ENCODE peak calls at places on chromosomes 4 and X, in five cellular contexts. One of them, this sample, is unnamed.

GRCh38 chrX:97401586-97402101 is 517.9 kb downstream of the RPA4 start:
- DNase-seq in A172: no peak
- DNase-seq in iris pigment epithelial cell: peak
- DNase-seq in small intestine: no peak
- DNase-seq in GOT3: no peak
- DNase-seq in this sample: no peak

GRCh38 chrX:23952984-23953907 is 45.4 kb downstream of the CXorf58 start:
- DNase-seq in A172: peak
- DNase-seq in iris pigment epithelial cell: peak
- DNase-seq in GOT3: no peak
- DNase-seq in small intestine: peak
- DNase-seq in this sample: no peak

GRCh38 chr4:101044766-101045165 is 302.6 kb downstream of the PPP3CA start:
- DNase-seq in iris pigment epithelial cell: no peak
- DNase-seq in A172: no peak
- DNase-seq in GOT3: no peak
- DNase-seq in small intestine: no peak
- DNase-seq in this sample: no peak

GRCh38 chr4:162497564-162498167 is 333.9 kb upstream of the FSTL5 start:
- DNase-seq in iris pigment epithelial cell: peak
- DNase-seq in GOT3: no peak
- DNase-seq in A172: peak
- DNase-seq in small intestine: peak
- DNase-seq in this sample: peak

GRCh38 chr4:29540439-29541102 is 1179.6 kb upstream of the PCDH7 start:
- DNase-seq in iris pigment epithelial cell: peak
- DNase-seq in GOT3: no peak
- DNase-seq in small intestine: no peak
- DNase-seq in A172: peak
- DNase-seq in this sample: no peak

GRCh38 chr4:174217273-174218126 is 66.0 kb downstream of the FBXO8 start:
- DNase-seq in small intestine: no peak
- DNase-seq in GOT3: no peak
- DNase-seq in iris pigment epithelial cell: peak
- DNase-seq in A172: peak
- DNase-seq in this sample: no peak

GRCh38 chrX:112769034-112769433 is 71.6 kb downstream of the AMOT start:
- DNase-seq in A172: no peak
- DNase-seq in GOT3: no peak
- DNase-seq in small intestine: no peak
- DNase-seq in iris pigment epithelial cell: no peak
- DNase-seq in this sample: no peak

GRCh38 chr4:54976682-54977081 is 148.7 kb downstream of the KDR start:
- DNase-seq in A172: no peak
- DNase-seq in iris pigment epithelial cell: no peak
- DNase-seq in small intestine: no peak
- DNase-seq in GOT3: no peak
- DNase-seq in this sample: no peak

GRCh38 chrX:54358424-54359211 is 772 bp upstream of the WNK3 start:
- DNase-seq in A172: peak
- DNase-seq in iris pigment epithelial cell: peak
- DNase-seq in GOT3: no peak
- DNase-seq in small intestine: no peak
- DNase-seq in this sample: peak

GRCh38 chrX:1462596-1463251 is 10.0 kb upstream of the ASMTL start:
- DNase-seq in A172: peak
- DNase-seq in small intestine: no peak
- DNase-seq in GOT3: no peak
- DNase-seq in iris pigment epithelial cell: peak
- DNase-seq in this sample: peak

GRCh38 chrX:154471870-154472684 is 7.0 kb downstream of the LAGE3 start:
- DNase-seq in iris pigment epithelial cell: no peak
- DNase-seq in A172: no peak
- DNase-seq in GOT3: no peak
- DNase-seq in small intestine: peak
- DNase-seq in this sample: no peak

GRCh38 chrX:85504381-85504780 is 124.9 kb upstream of the POF1B start:
- DNase-seq in iris pigment epithelial cell: no peak
- DNase-seq in A172: no peak
- DNase-seq in small intestine: no peak
- DNase-seq in GOT3: no peak
- DNase-seq in this sample: no peak

GRCh38 chr4:106650701-106651100 is 282.1 kb upstream of the GIMD1 start:
- DNase-seq in small intestine: no peak
- DNase-seq in GOT3: no peak
- DNase-seq in A172: no peak
- DNase-seq in iris pigment epithelial cell: peak
- DNase-seq in this sample: no peak

GRCh38 chrX:71128915-71129765 is 10.7 kb downstream of the MED12 start:
- DNase-seq in A172: no peak
- DNase-seq in iris pigment epithelial cell: peak
- DNase-seq in small intestine: peak
- DNase-seq in GOT3: no peak
- DNase-seq in this sample: no peak

GRCh38 chr4:112073201-112073600 is 72.1 kb upstream of the FAM241A start:
- DNase-seq in iris pigment epithelial cell: no peak
- DNase-seq in small intestine: no peak
- DNase-seq in GOT3: no peak
- DNase-seq in A172: peak
- DNase-seq in this sample: no peak

GRCh38 chr4:17961249-17961648 is 60.3 kb downstream of the LCORL start:
- DNase-seq in A172: no peak
- DNase-seq in GOT3: no peak
- DNase-seq in iris pigment epithelial cell: no peak
- DNase-seq in small intestine: no peak
- DNase-seq in this sample: no peak

GRCh38 chr4:11710484-11710883 is 281.8 kb upstream of the HS3ST1 start:
- DNase-seq in iris pigment epithelial cell: peak
- DNase-seq in small intestine: no peak
- DNase-seq in GOT3: no peak
- DNase-seq in A172: no peak
- DNase-seq in this sample: peak

GRCh38 chr4:20297800-20298199 is 46.1 kb downstream of the SLIT2 start:
- DNase-seq in GOT3: no peak
- DNase-seq in small intestine: no peak
- DNase-seq in A172: no peak
- DNase-seq in iris pigment epithelial cell: no peak
- DNase-seq in this sample: no peak

GRCh38 chrX:71910526-71911022 is at the start of gene NHSL2:
- DNase-seq in GOT3: no peak
- DNase-seq in small intestine: no peak
- DNase-seq in iris pigment epithelial cell: peak
- DNase-seq in A172: no peak
- DNase-seq in this sample: peak

GRCh38 chr4:117678861-117679260 is 355.4 kb upstream of the NDST3 start:
- DNase-seq in small intestine: no peak
- DNase-seq in GOT3: no peak
- DNase-seq in iris pigment epithelial cell: no peak
- DNase-seq in A172: no peak
- DNase-seq in this sample: no peak

GRCh38 chrX:104193485-104193884 is 27.2 kb downstream of the FAM199X start:
- DNase-seq in A172: no peak
- DNase-seq in small intestine: no peak
- DNase-seq in GOT3: no peak
- DNase-seq in iris pigment epithelial cell: peak
- DNase-seq in this sample: no peak

GRCh38 chr4:55358668-55359067 is 12.6 kb downstream of the SRD5A3 start:
- DNase-seq in A172: peak
- DNase-seq in GOT3: no peak
- DNase-seq in small intestine: peak
- DNase-seq in iris pigment epithelial cell: peak
- DNase-seq in this sample: peak

GRCh38 chrX:152907084-152907651 is 9.3 kb downstream of the ZNF185 start:
- DNase-seq in GOT3: no peak
- DNase-seq in iris pigment epithelial cell: peak
- DNase-seq in small intestine: no peak
- DNase-seq in A172: no peak
- DNase-seq in this sample: peak

This sample was measured in kidney glomerular epithelial cell.